ENCODE peak calls at places on chromosomes 2 and 18, in seven cellular contexts. O is left ventricle myocardium superior; T is B cell; X is activated naive CD8-positive, alpha-beta T cell treated with anti-CD3 and anti-CD28 coated beads, Interleukin-2, amount 50 U/mL, for 24 hours; B is T-helper 2 cell; I is NCI-H1092; D is stimulated activated naive B cell treated with anti-CD40 and anti-IgM and Interleukin-4, amounts not matched to agents 10 μg/mL and 1 μg/mL and 100 μg/mL, for 72 hours. Q is an unnamed sample.
A peak's percentile ranks its signal among the peaks of the same experiment; 100 is the strongest.

GRCh38 chr18:21443776-21444464 is 156.6 kb downstream of the ESCO1 start:
- DNase-seq in D (no peak), B (no peak), X (no peak), I (no peak), O (no peak), T (no peak), Q (no peak)

GRCh38 chr2:124027182-124027581 is 2.1 kb downstream of the CNTNAP5 start:
- DNase-seq in T (no peak), B (no peak), D (no peak), I (peak; percentile 62), O (no peak), X (no peak), Q (no peak)

GRCh38 chr2:226800941-226801784 is 1.5 kb upstream of the IRS1 start:
- DNase-seq in I (peak; percentile 70), B (peak; percentile 28), O (peak; percentile 91), D (peak; percentile 91), X (peak; percentile 88), T (peak; percentile 83), Q (peak; percentile 54)

GRCh38 chr2:231396058-231396821 is 730 bp downstream of the B3GNT7 start:
- DNase-seq in B (no peak), T (no peak), D (no peak), O (peak; percentile 28), I (no peak), X (no peak), Q (no peak)

GRCh38 chr2:148926291-148926961 is 51.4 kb downstream of the KIF5C start:
- DNase-seq in T (peak; percentile 60), O (peak; percentile 57), X (peak; percentile 41), I (no peak), D (peak; percentile 24), B (peak; percentile 23), Q (peak; percentile 21)

GRCh38 chr2:191557841-191558240 is 120.1 kb upstream of the NABP1 start:
- DNase-seq in B (no peak), X (no peak), I (no peak), D (no peak), O (no peak), T (no peak), Q (no peak)

GRCh38 chr2:113186421-113186820 is 12.7 kb downstream of the PSD4 start:
- DNase-seq in T (no peak), X (no peak), I (no peak), D (no peak), B (no peak), O (no peak), Q (no peak)

GRCh38 chr2:235493775-235494715 is at the start of gene AGAP1:
- DNase-seq in O (peak; percentile 96), D (no peak), T (no peak), X (peak; percentile 18), B (no peak), I (peak; percentile 21), Q (no peak)

GRCh38 chr2:67259581-67260347 is 137.4 kb upstream of the ETAA1 start:
- DNase-seq in I (no peak), B (no peak), T (no peak), O (peak; percentile 51), D (no peak), X (no peak), Q (no peak)

GRCh38 chr2:230985519-230986231 is 10.2 kb upstream of the SPATA3 start:
- DNase-seq in X (no peak), O (no peak), B (no peak), D (no peak), I (no peak), T (no peak), Q (no peak)

GRCh38 chr2:216922170-216922780 is 62.4 kb upstream of the TNP1 start:
- DNase-seq in B (no peak), O (no peak), T (no peak), D (no peak), X (no peak), I (no peak), Q (no peak)

GRCh38 chr18:56726906-56727305 is 75.7 kb downstream of the WDR7 start:
- DNase-seq in O (no peak), B (no peak), X (no peak), I (no peak), D (no peak), T (no peak), Q (no peak)

GRCh38 chr2:103213028-103213542 is 451.3 kb downstream of the TMEM182 start:
- DNase-seq in T (no peak), X (no peak), D (no peak), B (no peak), O (no peak), I (no peak), Q (no peak)

GRCh38 chr2:68548396-68548795 is 81.0 kb downstream of the APLF start:
- DNase-seq in D (no peak), T (no peak), I (no peak), B (no peak), X (no peak), O (no peak), Q (no peak)

GRCh38 chr2:205776139-205776538 is 93.8 kb downstream of the NRP2 start:
- DNase-seq in O (peak; percentile 73), X (peak; percentile 51), T (no peak), D (peak; percentile 5), B (no peak), I (no peak), Q (no peak)

GRCh38 chr18:13376298-13376840 is 157.8 kb downstream of the LDLRAD4 start:
- DNase-seq in T (no peak), I (no peak), D (no peak), B (no peak), X (peak; percentile 48), O (no peak), Q (peak; percentile 56)

GRCh38 chr2:233453111-233453915 is 99.0 kb downstream of the DGKD start:
- DNase-seq in T (no peak), I (no peak), O (no peak), X (no peak), B (no peak), D (no peak), Q (no peak)